ENCODE peak calls at places on chromosomes 12 and 14, in four cellular contexts. K is GM12878, G is K562, U is GM12891. Q is an unnamed sample.

GRCh38 chr14:77400216-77400615 is 23.0 kb downstream of the SAMD15 start:
- DNase-seq in K (no peak), G (no peak), U (no peak), Q (no peak)

GRCh38 chr12:44484862-44485261 is 391.3 kb downstream of the NELL2 start:
- DNase-seq in K (no peak), G (no peak), U (no peak), Q (no peak)

GRCh38 chr14:35155962-35156361 is 33.6 kb downstream of the PRORP start:
- DNase-seq in K (no peak), G (no peak), U (no peak), Q (no peak)

GRCh38 chr14:81276699-81277069 is 55.9 kb upstream of the GTF2A1 start:
- DNase-seq in K (no peak), G (no peak), U (no peak), Q (no peak)

GRCh38 chr14:48398675-48399282 is 723.4 kb upstream of the MDGA2 start:
- DNase-seq in K (no peak), G (peak), U (no peak), Q (peak)

GRCh38 chr12:8890313-8891084 is 23.8 kb upstream of the PHC1 start:
- DNase-seq in K (peak), G (peak), U (peak), Q (peak)

GRCh38 chr12:42422785-42423184 is 96.8 kb downstream of the PPHLN1 start:
- DNase-seq in K (no peak), G (no peak), U (no peak), Q (no peak)

GRCh38 chr14:91866061-91866460 is 1.3 kb downstream of the TC2N start:
- DNase-seq in K (no peak), G (no peak), U (no peak), Q (no peak)

GRCh38 chr12:100755186-100755585 is 39.4 kb upstream of the ANO4 start:
- DNase-seq in K (no peak), G (no peak), U (no peak), Q (no peak)

GRCh38 chr12:113261847-113262470 is 40.7 kb downstream of the TPCN1 start:
- DNase-seq in K (peak), G (no peak), U (no peak), Q (no peak)

GRCh38 chr12:132661972-132662371 is 25.2 kb downstream of the POLE start:
- DNase-seq in K (no peak), G (no peak), U (no peak), Q (no peak)

GRCh38 chr14:76904740-76905569 is 78.7 kb downstream of the LRRC74A start:
- DNase-seq in K (peak), G (no peak), U (peak), Q (no peak)

GRCh38 chr12:131176266-131176665 is 222.6 kb downstream of the ADGRD1 start:
- DNase-seq in K (no peak), G (no peak), U (no peak), Q (no peak)

GRCh38 chr14:20455355-20456300 is 602 bp downstream of the APEX1 start:
- DNase-seq in K (no peak), G (peak), U (no peak), Q (peak)

GRCh38 chr14:65492277-65492676 is 79.7 kb downstream of the FUT8 start:
- DNase-seq in K (no peak), G (no peak), U (no peak), Q (peak)

GRCh38 chr12:11813422-11813813 is 163.9 kb downstream of the ETV6 start:
- DNase-seq in K (no peak), G (no peak), U (no peak), Q (no peak)

GRCh38 chr12:106096376-106096775 is 42.4 kb downstream of the NUAK1 start:
- DNase-seq in K (no peak), G (no peak), U (no peak), Q (no peak)

GRCh38 chr12:62239571-62239970 is 20.6 kb upstream of the USP15 start:
- DNase-seq in K (no peak), G (no peak), U (no peak), Q (no peak)

GRCh38 chr14:96958057-96958456 is 160.9 kb downstream of the VRK1 start:
- DNase-seq in K (no peak), G (no peak), U (no peak), Q (no peak)

GRCh38 chr12:6553051-6553868 is 2.6 kb downstream of the IFFO1 start:
- DNase-seq in K (no peak), G (no peak), U (no peak), Q (no peak)

GRCh38 chr12:116916122-116916521 is 5.4 kb downstream of the FBXW8 start:
- DNase-seq in K (no peak), G (no peak), U (no peak), Q (no peak)
- TF ChIP-seq POLR2AphosphoS5 in K (no peak), G (no peak), U (no peak), Q (no peak)

GRCh38 chr12:51082561-51083139 is 746 bp downstream of the CSRNP2 start:
- DNase-seq in K (no peak), G (no peak), U (no peak), Q (no peak)
- TF ChIP-seq SPI1 in K (no peak), G (no peak), U (peak), Q (no peak)

GRCh38 chr12:4282892-4283511 is 9.4 kb downstream of the CCND2 start:
- DNase-seq in K (no peak), G (no peak), U (no peak), Q (no peak)

GRCh38 chr12:4285070-4285469 is 11.5 kb downstream of the CCND2 start:
- DNase-seq in K (no peak), G (no peak), U (no peak), Q (no peak)

GRCh38 chr12:4284306-4284705 is 10.7 kb downstream of the CCND2 start:
- DNase-seq in K (no peak), G (no peak), U (no peak), Q (no peak)

GRCh38 chr12:4282103-4282891 is 8.7 kb downstream of the CCND2 start:
- DNase-seq in K (no peak), G (no peak), U (no peak), Q (no peak)

DNA sequence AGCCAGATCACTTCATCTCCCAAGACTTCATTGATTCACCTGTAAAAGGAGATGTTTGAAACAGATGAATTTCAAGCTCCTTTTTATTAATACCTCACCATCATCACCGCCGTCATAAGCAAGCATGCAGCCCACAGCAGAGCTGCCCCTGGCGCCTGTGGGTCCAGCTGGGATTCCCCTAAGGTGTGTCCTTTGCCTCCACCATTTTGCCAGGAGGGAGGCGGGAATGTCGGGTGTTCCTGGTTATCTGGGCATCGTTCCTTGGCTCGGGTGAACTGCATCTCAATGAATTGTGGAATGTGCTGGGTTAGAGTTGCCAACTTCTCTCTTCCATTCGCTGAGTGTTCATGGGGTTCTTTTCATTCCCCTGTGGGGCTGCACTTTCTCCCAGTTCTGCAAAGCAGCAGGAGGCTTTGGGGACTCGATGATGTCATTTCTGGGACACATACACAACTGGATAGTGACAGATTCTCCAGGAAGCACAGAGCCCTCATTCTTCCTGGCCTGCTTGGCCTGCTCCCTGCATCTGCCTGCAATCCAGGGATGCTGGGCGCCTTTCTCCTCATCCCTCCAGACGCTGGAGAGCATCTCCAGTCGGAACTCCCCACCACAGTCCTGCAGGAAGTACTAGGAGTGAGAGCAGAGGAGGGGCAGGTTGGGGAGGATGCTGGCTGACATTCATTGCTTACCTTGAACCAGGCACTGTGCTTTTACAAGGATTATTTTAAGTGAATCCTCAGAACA is 10.1 kb downstream of the CCND2 start:
- DNase-seq in K (no peak), G (no peak), U (no peak), Q (no peak)
- TF ChIP-seq POLR2AphosphoS5 in K (no peak), G (no peak), U (no peak), Q (no peak)

DNA sequence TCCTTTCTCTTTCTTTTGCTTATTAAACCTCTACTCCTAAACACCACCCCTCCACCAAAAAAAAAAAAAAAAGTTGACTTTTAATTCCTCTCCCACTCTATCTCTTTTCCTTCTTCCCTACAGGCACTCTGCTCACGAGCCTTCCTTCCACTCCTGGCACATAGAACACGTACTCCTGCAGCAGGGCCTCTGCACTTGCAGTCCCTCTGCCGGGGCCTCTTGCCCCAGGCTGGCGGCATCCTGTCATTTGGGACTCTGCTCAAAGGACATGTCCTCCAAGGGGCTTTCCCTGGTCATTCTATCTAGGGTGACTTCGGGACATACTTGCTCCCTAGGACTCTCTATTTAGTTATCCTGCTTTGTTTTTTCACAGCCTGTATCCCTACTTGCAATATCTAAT is 7.7 kb downstream of the FOS start:
- DNase-seq in K (no peak), G (no peak), U (no peak), Q (no peak)
- TF ChIP-seq SPI1 in K (no peak), G (no peak), U (no peak), Q (no peak)

GRCh38 chr14:67490201-67490600 is 1.7 kb upstream of the TMEM229B start:
- DNase-seq in K (no peak), G (no peak), U (no peak), Q (no peak)
- TF ChIP-seq POLR2AphosphoS5 in K (no peak), G (no peak), U (no peak), Q (no peak)

DNA sequence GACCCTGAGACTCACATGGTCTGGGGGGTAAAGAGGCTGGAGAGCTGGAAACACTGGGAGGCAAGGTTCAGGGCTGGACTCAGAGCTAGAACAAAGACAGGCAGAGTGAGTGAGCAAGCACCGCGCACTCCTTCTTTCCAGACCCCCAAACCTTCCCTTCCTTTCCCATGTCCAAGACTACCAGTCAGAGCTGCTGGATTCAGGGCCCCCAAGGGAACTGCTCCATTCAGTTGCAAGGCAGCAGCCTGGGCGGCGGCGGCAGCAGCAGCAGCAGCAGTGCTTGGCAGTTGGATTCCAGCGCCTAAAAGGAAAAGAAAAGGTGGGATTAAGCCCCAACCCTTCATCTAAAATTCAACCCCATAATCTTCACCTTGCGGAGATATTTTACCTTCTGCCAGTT is 17.1 kb downstream of the RBM23 start:
- DNase-seq in K (no peak), G (no peak), U (no peak), Q (no peak)
- TF ChIP-seq SPI1 in K (no peak), G (no peak), U (no peak), Q (no peak)

DNA sequence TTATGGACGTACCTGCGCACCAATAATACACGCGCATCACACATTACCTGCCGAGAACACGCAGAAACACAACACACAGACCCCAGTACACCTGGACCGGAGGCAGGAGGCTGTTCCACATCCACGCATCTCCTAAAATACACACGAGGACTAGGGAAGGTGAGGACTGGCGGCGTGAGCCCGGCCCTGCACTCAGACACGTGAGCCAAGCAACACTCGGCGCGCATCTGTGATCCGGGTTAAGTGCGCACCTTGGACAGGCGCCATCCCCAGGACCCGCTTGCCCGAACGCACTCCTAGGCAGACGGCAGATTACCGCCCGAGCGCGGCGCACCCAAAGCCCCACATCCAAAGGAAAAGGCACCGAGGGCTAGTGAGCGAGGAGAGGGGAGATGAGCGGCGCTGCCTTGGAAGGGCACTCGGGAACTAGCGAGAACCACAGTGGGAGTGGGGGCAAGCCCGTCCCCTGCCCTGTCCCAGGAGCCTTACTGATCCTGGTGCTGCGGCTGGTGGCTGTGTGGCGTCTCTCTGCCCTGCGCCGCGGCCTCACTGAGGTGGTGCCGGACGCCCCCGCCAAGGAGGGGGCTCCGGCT is 417 bp downstream of the GLS2 start:
- DNase-seq in K (no peak), G (no peak), U (peak), Q (no peak)
- TF ChIP-seq POLR2AphosphoS5 in K (no peak), G (no peak), U (no peak), Q (no peak)

GRCh38 chr12:129009833-129010232 is 156.6 kb downstream of the GLT1D1 start:
- DNase-seq in K (no peak), G (no peak), U (no peak), Q (no peak)

GRCh38 chr12:129002447-129002846 is 149.2 kb downstream of the GLT1D1 start:
- DNase-seq in K (no peak), G (no peak), U (no peak), Q (no peak)

GRCh38 chr12:129005416-129005815 is 152.1 kb downstream of the GLT1D1 start:
- DNase-seq in K (no peak), G (no peak), U (no peak), Q (no peak)
- TF ChIP-seq SPI1 in K (no peak), G (no peak), U (no peak), Q (no peak)

DNA sequence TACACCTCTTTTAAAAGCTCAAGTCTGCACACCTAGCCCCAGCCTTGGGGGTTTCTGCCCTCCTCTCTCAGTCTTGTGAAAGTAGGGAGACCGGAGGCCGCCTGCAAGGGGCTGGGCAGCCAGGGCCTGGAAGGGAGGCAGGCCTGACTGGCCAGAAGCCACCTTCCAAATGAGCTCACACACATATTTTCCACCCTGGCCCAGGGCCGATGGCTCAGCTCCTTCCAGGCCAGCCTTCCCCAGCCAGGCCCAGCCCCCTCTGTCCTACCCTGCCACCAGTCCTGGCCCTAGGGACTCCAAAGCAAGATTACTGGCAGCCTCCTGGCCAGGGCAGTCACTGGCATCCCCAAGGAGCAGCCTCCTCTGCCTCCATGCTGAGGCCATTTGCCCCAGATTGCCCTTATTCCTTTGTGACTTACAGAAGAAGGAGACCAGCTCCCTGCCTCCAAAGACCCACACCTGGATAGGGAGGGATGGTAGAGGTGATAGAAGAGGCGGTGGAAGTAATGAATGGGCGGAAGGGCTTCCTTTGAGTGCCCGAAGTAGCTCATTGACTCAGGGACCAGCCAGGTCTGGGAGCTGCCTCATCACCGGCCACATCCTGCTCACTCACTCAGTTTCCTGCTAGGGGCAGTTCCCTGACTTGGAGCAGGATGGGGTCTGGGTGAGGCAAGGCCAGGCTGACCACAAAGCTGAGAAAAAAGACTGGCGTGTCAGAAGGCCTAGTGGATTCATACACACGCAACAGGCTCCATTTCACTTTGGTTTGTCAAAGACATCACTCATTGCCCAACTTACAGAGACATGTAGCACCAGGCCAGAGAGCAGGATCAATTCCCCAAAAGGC is 14.8 kb downstream of the MMP14 start:
- DNase-seq in K (no peak), G (no peak), U (no peak), Q (peak)
- TF ChIP-seq POLR2AphosphoS5 in K (no peak), G (no peak), U (no peak), Q (no peak)

Q was measured in HL-60.